ENCODE peak calls at places on chromosomes 13 and 19, in six cellular contexts. One of them, this sample, is unnamed.

GRCh38 chr13:46168341-46168740 is 13.6 kb downstream of the LCP1 start:
- DNase-seq in PC-3: no peak
- DNase-seq in neuronal stem cell: no peak
- DNase-seq in cardiac muscle cell: no peak
- DNase-seq in heart right ventricle: no peak
- DNase-seq in psoas muscle: no peak
- DNase-seq in this sample: no peak

GRCh38 chr13:109158383-109158782 is 529.0 kb downstream of the MYO16 start:
- DNase-seq in heart right ventricle: no peak
- DNase-seq in neuronal stem cell: no peak
- DNase-seq in PC-3: peak
- DNase-seq in psoas muscle: no peak
- DNase-seq in cardiac muscle cell: no peak
- DNase-seq in this sample: no peak

GRCh38 chr13:39297664-39298171 is 259.5 kb downstream of the NHLRC3 start:
- DNase-seq in cardiac muscle cell: no peak
- DNase-seq in psoas muscle: no peak
- DNase-seq in neuronal stem cell: no peak
- DNase-seq in heart right ventricle: no peak
- DNase-seq in PC-3: no peak
- DNase-seq in this sample: no peak

GRCh38 chr19:45467456-45468158 is at the start of gene FOSB:
- DNase-seq in heart right ventricle: peak
- DNase-seq in psoas muscle: peak
- DNase-seq in PC-3: peak
- DNase-seq in neuronal stem cell: peak
- DNase-seq in cardiac muscle cell: peak
- DNase-seq in this sample: peak

GRCh38 chr13:43305416-43305815 is 282.0 kb downstream of the DNAJC15 start:
- DNase-seq in PC-3: peak
- DNase-seq in neuronal stem cell: no peak
- DNase-seq in psoas muscle: no peak
- DNase-seq in cardiac muscle cell: no peak
- DNase-seq in heart right ventricle: no peak
- DNase-seq in this sample: no peak

GRCh38 chr13:107767119-107767518 is 448.2 kb downstream of the LIG4 start:
- DNase-seq in heart right ventricle: no peak
- DNase-seq in PC-3: peak
- DNase-seq in cardiac muscle cell: no peak
- DNase-seq in psoas muscle: no peak
- DNase-seq in neuronal stem cell: no peak
- DNase-seq in this sample: no peak

GRCh38 chr13:112928020-112928931 is 40.7 kb upstream of the MCF2L start:
- DNase-seq in PC-3: no peak
- DNase-seq in cardiac muscle cell: no peak
- DNase-seq in heart right ventricle: no peak
- DNase-seq in neuronal stem cell: no peak
- DNase-seq in psoas muscle: no peak
- DNase-seq in this sample: no peak

GRCh38 chr13:94609196-94609595 is 7.5 kb downstream of the GPR180 start:
- DNase-seq in cardiac muscle cell: no peak
- DNase-seq in heart right ventricle: no peak
- DNase-seq in psoas muscle: no peak
- DNase-seq in PC-3: no peak
- DNase-seq in neuronal stem cell: no peak
- DNase-seq in this sample: no peak

GRCh38 chr19:7159105-7159933 is 89.8 kb downstream of the ZNF557 start:
- DNase-seq in PC-3: no peak
- DNase-seq in cardiac muscle cell: peak
- DNase-seq in psoas muscle: peak
- DNase-seq in neuronal stem cell: no peak
- DNase-seq in heart right ventricle: peak
- DNase-seq in this sample: no peak

GRCh38 chr13:36131215-36131930 is at the start of gene DCLK1:
- DNase-seq in PC-3: no peak
- DNase-seq in psoas muscle: peak
- DNase-seq in cardiac muscle cell: peak
- DNase-seq in neuronal stem cell: peak
- DNase-seq in heart right ventricle: peak
- DNase-seq in this sample: no peak

GRCh38 chr19:2461751-2462634 is 5.2 kb upstream of the LMNB2 start:
- DNase-seq in neuronal stem cell: peak
- DNase-seq in PC-3: peak
- DNase-seq in heart right ventricle: peak
- DNase-seq in cardiac muscle cell: peak
- DNase-seq in psoas muscle: peak
- DNase-seq in this sample: no peak

GRCh38 chr13:111031531-111031961 is 83.6 kb upstream of the ARHGEF7 start:
- DNase-seq in psoas muscle: peak
- DNase-seq in cardiac muscle cell: no peak
- DNase-seq in heart right ventricle: no peak
- DNase-seq in PC-3: peak
- DNase-seq in neuronal stem cell: no peak
- DNase-seq in this sample: no peak

GRCh38 chr13:37138917-37139316 is 33.5 kb upstream of the CSNK1A1L start:
- DNase-seq in psoas muscle: no peak
- DNase-seq in cardiac muscle cell: no peak
- DNase-seq in neuronal stem cell: no peak
- DNase-seq in PC-3: no peak
- DNase-seq in heart right ventricle: no peak
- DNase-seq in this sample: no peak

GRCh38 chr13:109275390-109275789 is 511.0 kb downstream of the IRS2 start:
- DNase-seq in psoas muscle: no peak
- DNase-seq in PC-3: no peak
- DNase-seq in neuronal stem cell: no peak
- DNase-seq in heart right ventricle: no peak
- DNase-seq in cardiac muscle cell: no peak
- DNase-seq in this sample: no peak

GRCh38 chr19:4573682-4574081 is 14.2 kb upstream of the SEMA6B start:
- DNase-seq in neuronal stem cell: no peak
- DNase-seq in cardiac muscle cell: no peak
- DNase-seq in heart right ventricle: no peak
- DNase-seq in PC-3: no peak
- DNase-seq in psoas muscle: no peak
- DNase-seq in this sample: no peak

GRCh38 chr19:4578552-4579248 is 19.2 kb upstream of the SEMA6B start:
- DNase-seq in heart right ventricle: no peak
- DNase-seq in cardiac muscle cell: no peak
- DNase-seq in PC-3: no peak
- DNase-seq in neuronal stem cell: no peak
- DNase-seq in psoas muscle: no peak
- DNase-seq in this sample: no peak

GRCh38 chr19:4577020-4577782 is 17.7 kb upstream of the SEMA6B start:
- DNase-seq in neuronal stem cell: no peak
- DNase-seq in psoas muscle: no peak
- DNase-seq in cardiac muscle cell: no peak
- DNase-seq in heart right ventricle: no peak
- DNase-seq in PC-3: peak
- DNase-seq in this sample: no peak

GRCh38 chr19:4575267-4575793 is 15.8 kb upstream of the SEMA6B start:
- DNase-seq in heart right ventricle: peak
- DNase-seq in psoas muscle: peak
- DNase-seq in PC-3: peak
- DNase-seq in neuronal stem cell: no peak
- DNase-seq in cardiac muscle cell: peak
- DNase-seq in this sample: no peak

GRCh38 chr19:4575978-4576933 is 16.8 kb upstream of the SEMA6B start:
- DNase-seq in PC-3: peak
- DNase-seq in heart right ventricle: peak
- DNase-seq in psoas muscle: peak
- DNase-seq in cardiac muscle cell: peak
- DNase-seq in neuronal stem cell: no peak
- DNase-seq in this sample: no peak
- H3K27ac ChIP-seq in PC-3: peak
- H3K27ac ChIP-seq in heart right ventricle: peak
- H3K27ac ChIP-seq in psoas muscle: peak
- H3K27ac ChIP-seq in cardiac muscle cell: no peak
- H3K27ac ChIP-seq in neuronal stem cell: no peak
- H3K27ac ChIP-seq in this sample: no peak

GRCh38 chr13:33453911-33454310 is 168.4 kb upstream of the STARD13 start:
- DNase-seq in neuronal stem cell: no peak
- DNase-seq in cardiac muscle cell: no peak
- DNase-seq in psoas muscle: no peak
- DNase-seq in heart right ventricle: no peak
- DNase-seq in PC-3: peak
- DNase-seq in this sample: no peak
- H3K27ac ChIP-seq in neuronal stem cell: no peak
- H3K27ac ChIP-seq in cardiac muscle cell: no peak
- H3K27ac ChIP-seq in psoas muscle: no peak
- H3K27ac ChIP-seq in heart right ventricle: no peak
- H3K27ac ChIP-seq in PC-3: peak
- H3K27ac ChIP-seq in this sample: no peak

GRCh38 chr13:99417151-99417820 is 84.0 kb upstream of the TM9SF2 start:
- DNase-seq in PC-3: no peak
- DNase-seq in psoas muscle: no peak
- DNase-seq in neuronal stem cell: no peak
- DNase-seq in cardiac muscle cell: no peak
- DNase-seq in heart right ventricle: no peak
- DNase-seq in this sample: no peak

GRCh38 chr13:99417821-99418662 is 83.2 kb upstream of the TM9SF2 start:
- DNase-seq in cardiac muscle cell: no peak
- DNase-seq in PC-3: no peak
- DNase-seq in heart right ventricle: no peak
- DNase-seq in neuronal stem cell: no peak
- DNase-seq in psoas muscle: no peak
- DNase-seq in this sample: no peak

GRCh38 chr13:99415851-99416331 is 85.4 kb upstream of the TM9SF2 start:
- DNase-seq in neuronal stem cell: no peak
- DNase-seq in PC-3: no peak
- DNase-seq in psoas muscle: no peak
- DNase-seq in heart right ventricle: no peak
- DNase-seq in cardiac muscle cell: no peak
- DNase-seq in this sample: no peak

GRCh38 chr13:99415014-99415650 is 86.1 kb upstream of the TM9SF2 start:
- DNase-seq in PC-3: no peak
- DNase-seq in heart right ventricle: no peak
- DNase-seq in cardiac muscle cell: no peak
- DNase-seq in psoas muscle: no peak
- DNase-seq in neuronal stem cell: no peak
- DNase-seq in this sample: no peak

DNA sequence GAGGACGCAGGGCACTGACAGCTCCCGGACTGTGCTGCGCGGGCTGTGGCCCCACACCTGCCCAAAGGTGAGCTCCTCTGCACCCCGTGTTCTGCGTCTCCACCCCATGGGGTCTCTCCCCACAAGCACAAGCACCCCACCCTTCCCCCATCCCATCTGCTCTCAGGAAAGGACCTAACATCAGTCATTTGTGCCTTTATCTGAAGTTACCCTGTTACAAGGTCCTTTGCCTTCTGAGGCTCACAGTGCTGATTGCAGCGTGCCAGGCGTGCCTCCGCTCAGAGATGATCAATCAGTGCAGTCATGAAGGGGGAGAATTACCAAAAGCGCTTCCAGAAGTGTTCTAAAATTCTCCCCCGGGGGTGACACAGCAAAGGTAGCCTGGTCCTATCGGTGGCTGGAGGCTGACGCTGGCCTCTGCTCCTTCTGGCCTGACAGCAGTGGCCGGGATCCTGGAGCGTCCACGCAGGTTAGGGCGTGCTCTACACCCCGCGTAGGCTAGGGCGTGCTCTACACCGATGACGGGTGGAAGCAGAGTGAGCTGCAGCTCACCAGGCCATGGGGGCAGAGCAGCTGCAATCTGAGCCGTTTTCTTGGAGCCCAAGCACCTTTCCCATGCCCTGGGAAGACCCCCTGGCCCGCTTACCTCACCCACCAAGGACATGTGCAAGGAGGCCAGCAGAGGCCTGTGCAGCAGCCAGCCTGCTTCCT is 84.7 kb upstream of the TM9SF2 start:
- DNase-seq in heart right ventricle: no peak
- DNase-seq in psoas muscle: no peak
- DNase-seq in cardiac muscle cell: no peak
- DNase-seq in PC-3: no peak
- DNase-seq in neuronal stem cell: no peak
- DNase-seq in this sample: no peak
- H3K27ac ChIP-seq in heart right ventricle: no peak
- H3K27ac ChIP-seq in psoas muscle: no peak
- H3K27ac ChIP-seq in cardiac muscle cell: no peak
- H3K27ac ChIP-seq in PC-3: no peak
- H3K27ac ChIP-seq in neuronal stem cell: no peak
- H3K27ac ChIP-seq in this sample: no peak

DNA sequence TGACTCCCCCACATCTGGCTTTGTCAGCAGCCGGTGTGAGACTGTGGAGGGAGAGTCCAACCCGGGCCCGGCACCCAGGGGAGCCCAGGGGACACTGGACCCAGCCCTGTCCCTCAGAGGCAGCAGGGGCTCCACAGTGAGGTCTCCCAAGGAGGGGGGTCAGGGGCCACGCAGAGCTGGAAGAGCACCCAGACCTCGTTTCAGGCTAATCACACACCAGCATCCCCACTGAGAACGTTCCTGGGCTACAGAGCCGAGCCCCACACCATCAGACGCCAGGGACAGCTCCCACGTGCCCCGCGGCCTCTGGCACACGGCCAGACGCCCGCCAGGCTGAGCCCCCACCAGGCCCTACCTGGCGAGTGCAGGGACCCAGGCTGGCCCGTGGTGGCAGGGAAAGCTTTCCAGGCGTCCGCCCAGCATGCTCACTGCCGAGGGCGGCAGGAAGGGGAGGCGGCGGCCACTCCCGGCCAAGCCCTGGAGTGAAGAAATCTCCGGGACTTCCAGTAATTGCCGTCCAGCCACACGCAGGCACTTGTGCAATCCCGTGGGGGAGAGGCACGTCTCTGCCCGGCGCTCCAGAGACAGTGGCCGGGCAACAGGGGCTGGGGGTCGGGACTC is 19.2 kb downstream of the SBNO2 start:
- DNase-seq in neuronal stem cell: no peak
- DNase-seq in PC-3: no peak
- DNase-seq in cardiac muscle cell: no peak
- DNase-seq in psoas muscle: peak
- DNase-seq in heart right ventricle: peak
- DNase-seq in this sample: peak
- H3K27ac ChIP-seq in neuronal stem cell: no peak
- H3K27ac ChIP-seq in PC-3: no peak
- H3K27ac ChIP-seq in cardiac muscle cell: peak
- H3K27ac ChIP-seq in psoas muscle: peak
- H3K27ac ChIP-seq in heart right ventricle: peak
- H3K27ac ChIP-seq in this sample: peak

DNA sequence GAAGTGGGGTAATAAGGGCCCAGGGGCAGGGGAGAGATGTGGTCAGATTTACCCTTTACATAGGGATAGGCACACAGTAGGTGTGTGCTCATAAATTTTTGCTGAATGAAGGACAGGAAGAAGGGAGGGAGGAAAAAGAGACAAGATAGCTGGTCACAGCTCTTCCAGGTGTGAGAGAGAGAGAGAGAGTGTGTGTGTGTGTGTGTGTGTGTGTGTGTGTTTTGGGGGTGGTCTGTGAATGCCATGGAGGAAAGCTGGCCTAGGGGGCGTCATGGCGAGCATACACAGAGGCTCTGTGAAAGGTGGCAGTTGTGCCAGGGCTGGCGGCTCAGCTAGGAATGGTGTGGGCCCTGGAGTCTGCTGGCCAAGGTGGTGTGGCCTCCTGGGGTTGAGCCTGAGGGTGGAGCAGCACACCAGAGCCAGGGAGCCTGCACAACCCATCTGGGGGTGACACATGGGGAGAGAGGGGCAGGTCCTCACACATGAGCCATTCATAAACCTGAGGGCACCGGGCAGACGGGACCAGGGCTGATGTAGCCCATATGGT is 6.0 kb upstream of the PRX start:
- DNase-seq in cardiac muscle cell: no peak
- DNase-seq in PC-3: no peak
- DNase-seq in neuronal stem cell: no peak
- DNase-seq in heart right ventricle: no peak
- DNase-seq in psoas muscle: no peak
- DNase-seq in this sample: no peak
- H3K27ac ChIP-seq in cardiac muscle cell: no peak
- H3K27ac ChIP-seq in PC-3: no peak
- H3K27ac ChIP-seq in neuronal stem cell: no peak
- H3K27ac ChIP-seq in heart right ventricle: no peak
- H3K27ac ChIP-seq in psoas muscle: no peak
- H3K27ac ChIP-seq in this sample: no peak